ENCODE peak calls at places on chromosomes 1 and 21, in six cellular contexts. One of them, this sample, is unnamed.

GRCh38 chr1:219066631-219067349 is 106.9 kb upstream of the LYPLAL1 start:
- DNase-seq in H4: peak
- DNase-seq in brain microvascular endothelial cell: peak
- DNase-seq in amniotic stem cell: peak
- DNase-seq in amygdala: no peak
- DNase-seq in HT1080: peak
- DNase-seq in this sample: peak

GRCh38 chr1:203794764-203795381 is 550 bp upstream of the ZBED6 start:
- DNase-seq in H4: no peak
- DNase-seq in brain microvascular endothelial cell: no peak
- DNase-seq in amniotic stem cell: no peak
- DNase-seq in amygdala: no peak
- DNase-seq in HT1080: no peak
- DNase-seq in this sample: no peak

GRCh38 chr1:103129796-103130195 is 21.5 kb upstream of the COL11A1 start:
- DNase-seq in H4: no peak
- DNase-seq in brain microvascular endothelial cell: no peak
- DNase-seq in amniotic stem cell: no peak
- DNase-seq in amygdala: no peak
- DNase-seq in HT1080: no peak
- DNase-seq in this sample: no peak

GRCh38 chr1:35557118-35557610 is at the start of gene KIAA0319L:
- DNase-seq in H4: peak
- DNase-seq in brain microvascular endothelial cell: no peak
- DNase-seq in amniotic stem cell: peak
- DNase-seq in amygdala: peak
- DNase-seq in HT1080: no peak
- DNase-seq in this sample: peak

GRCh38 chr1:204660509-204660908 is 25.0 kb downstream of the LRRN2 start:
- DNase-seq in H4: no peak
- DNase-seq in brain microvascular endothelial cell: no peak
- DNase-seq in amniotic stem cell: no peak
- DNase-seq in amygdala: no peak
- DNase-seq in HT1080: no peak
- DNase-seq in this sample: no peak

GRCh38 chr1:24409535-24409934 is 4.0 kb downstream of the STPG1 start:
- DNase-seq in H4: no peak
- DNase-seq in brain microvascular endothelial cell: peak
- DNase-seq in amniotic stem cell: no peak
- DNase-seq in amygdala: no peak
- DNase-seq in HT1080: peak
- DNase-seq in this sample: peak

GRCh38 chr1:27787895-27788294 is 14.9 kb downstream of the STX12 start:
- DNase-seq in H4: no peak
- DNase-seq in brain microvascular endothelial cell: no peak
- DNase-seq in amniotic stem cell: no peak
- DNase-seq in amygdala: no peak
- DNase-seq in HT1080: no peak
- DNase-seq in this sample: no peak

GRCh38 chr1:89905391-89906058 is 84.7 kb downstream of the LRRC8D start:
- DNase-seq in H4: no peak
- DNase-seq in brain microvascular endothelial cell: no peak
- DNase-seq in amniotic stem cell: no peak
- DNase-seq in amygdala: no peak
- DNase-seq in HT1080: no peak
- DNase-seq in this sample: peak

GRCh38 chr21:15826147-15826780 is 96.5 kb downstream of the USP25 start:
- DNase-seq in H4: peak
- DNase-seq in brain microvascular endothelial cell: no peak
- DNase-seq in amniotic stem cell: no peak
- DNase-seq in amygdala: no peak
- DNase-seq in HT1080: no peak
- DNase-seq in this sample: peak

GRCh38 chr1:118147542-118147941 is 37.5 kb downstream of the SPAG17 start:
- DNase-seq in H4: peak
- DNase-seq in brain microvascular endothelial cell: peak
- DNase-seq in amniotic stem cell: no peak
- DNase-seq in amygdala: no peak
- DNase-seq in HT1080: no peak
- DNase-seq in this sample: peak